ENCODE peak calls at places on chromosome 11, in eight cellular contexts. One of them, this sample, is unnamed.

GRCh38 chr11:104830508-104830907 is 67.8 kb downstream of the CASP12 start:
- DNase-seq in pancreas: no peak
- DNase-seq in ovary: no peak
- DNase-seq in adrenal gland: no peak
- DNase-seq in stomach: no peak
- DNase-seq in lung: no peak
- DNase-seq in body of pancreas: no peak
- DNase-seq in aorta: no peak
- DNase-seq in this sample: no peak

GRCh38 chr11:59173964-59174663 is 2.2 kb downstream of the DTX4 start:
- DNase-seq in stomach: peak; percentile 73
- DNase-seq in body of pancreas: peak; percentile 73
- DNase-seq in aorta: no peak
- DNase-seq in pancreas: no peak
- DNase-seq in adrenal gland: no peak
- DNase-seq in lung: peak; percentile 85
- DNase-seq in ovary: no peak
- DNase-seq in this sample: no peak

GRCh38 chr11:116230453-116230852 is 542.3 kb downstream of the BUD13 start:
- DNase-seq in adrenal gland: no peak
- DNase-seq in aorta: no peak
- DNase-seq in stomach: no peak
- DNase-seq in ovary: no peak
- DNase-seq in body of pancreas: no peak
- DNase-seq in lung: no peak
- DNase-seq in pancreas: no peak
- DNase-seq in this sample: no peak

GRCh38 chr11:8247312-8247711 is 16.4 kb downstream of the LMO1 start:
- DNase-seq in stomach: peak; percentile 53
- DNase-seq in pancreas: no peak
- DNase-seq in lung: no peak
- DNase-seq in adrenal gland: peak; percentile 54
- DNase-seq in ovary: no peak
- DNase-seq in aorta: peak; percentile 43
- DNase-seq in body of pancreas: peak; percentile 42
- DNase-seq in this sample: no peak

GRCh38 chr11:120410622-120411380 is 74.6 kb downstream of the ARHGEF12 start:
- DNase-seq in adrenal gland: no peak
- DNase-seq in lung: no peak
- DNase-seq in ovary: no peak
- DNase-seq in aorta: no peak
- DNase-seq in body of pancreas: no peak
- DNase-seq in stomach: no peak
- DNase-seq in pancreas: no peak
- DNase-seq in this sample: no peak

GRCh38 chr11:116972692-116973091 is 125.5 kb downstream of the SIK3 start:
- DNase-seq in stomach: no peak
- DNase-seq in pancreas: no peak
- DNase-seq in body of pancreas: no peak
- DNase-seq in aorta: no peak
- DNase-seq in lung: no peak
- DNase-seq in adrenal gland: no peak
- DNase-seq in ovary: no peak
- DNase-seq in this sample: no peak

GRCh38 chr11:109364851-109365250 is 57.1 kb upstream of the C11orf87 start:
- DNase-seq in pancreas: no peak
- DNase-seq in adrenal gland: no peak
- DNase-seq in ovary: no peak
- DNase-seq in stomach: no peak
- DNase-seq in aorta: no peak
- DNase-seq in lung: no peak
- DNase-seq in body of pancreas: no peak
- DNase-seq in this sample: no peak

GRCh38 chr11:34975482-34975881 is 59.1 kb downstream of the PDHX start:
- DNase-seq in adrenal gland: no peak
- DNase-seq in aorta: no peak
- DNase-seq in ovary: no peak
- DNase-seq in lung: no peak
- DNase-seq in stomach: no peak
- DNase-seq in pancreas: no peak
- DNase-seq in body of pancreas: no peak
- DNase-seq in this sample: no peak

GRCh38 chr11:47726878-47727514 is 11.8 kb upstream of the AGBL2 start:
- DNase-seq in lung: no peak
- DNase-seq in pancreas: no peak
- DNase-seq in ovary: no peak
- DNase-seq in adrenal gland: peak; percentile 73
- DNase-seq in aorta: no peak
- DNase-seq in stomach: no peak
- DNase-seq in body of pancreas: no peak
- DNase-seq in this sample: no peak

GRCh38 chr11:67996622-67997459 is 7.1 kb downstream of the UNC93B1 start:
- DNase-seq in body of pancreas: peak; percentile 66
- DNase-seq in lung: peak; percentile 89
- DNase-seq in pancreas: peak; percentile 85
- DNase-seq in adrenal gland: peak; percentile 82
- DNase-seq in stomach: peak; percentile 85
- DNase-seq in ovary: peak; percentile 58
- DNase-seq in aorta: peak; percentile 88
- DNase-seq in this sample: no peak

GRCh38 chr11:76206327-76207081 is at the start of gene WNT11:
- DNase-seq in aorta: peak; percentile 61
- DNase-seq in adrenal gland: peak; percentile 66
- DNase-seq in body of pancreas: peak; percentile 63
- DNase-seq in lung: no peak
- DNase-seq in pancreas: peak; percentile 85
- DNase-seq in ovary: peak; percentile 59
- DNase-seq in stomach: peak; percentile 71
- DNase-seq in this sample: no peak

GRCh38 chr11:107770546-107770945 is 58.7 kb upstream of the SLN start:
- DNase-seq in ovary: no peak
- DNase-seq in stomach: no peak
- DNase-seq in body of pancreas: no peak
- DNase-seq in aorta: no peak
- DNase-seq in pancreas: no peak
- DNase-seq in lung: no peak
- DNase-seq in adrenal gland: no peak
- DNase-seq in this sample: no peak

GRCh38 chr11:130634981-130635473 is 186.6 kb downstream of the ADAMTS15 start:
- DNase-seq in adrenal gland: no peak
- DNase-seq in ovary: no peak
- DNase-seq in aorta: peak; percentile 68
- DNase-seq in lung: no peak
- DNase-seq in stomach: no peak
- DNase-seq in pancreas: no peak
- DNase-seq in body of pancreas: no peak
- DNase-seq in this sample: no peak

GRCh38 chr11:130369141-130369691 is 54.5 kb upstream of the ZBTB44 start:
- DNase-seq in lung: no peak
- DNase-seq in body of pancreas: no peak
- DNase-seq in ovary: no peak
- DNase-seq in stomach: no peak
- DNase-seq in adrenal gland: no peak
- DNase-seq in aorta: no peak
- DNase-seq in pancreas: no peak
- DNase-seq in this sample: no peak

GRCh38 chr11:94539420-94539819 is 4.3 kb upstream of the FUT4 start:
- DNase-seq in lung: no peak
- DNase-seq in stomach: peak; percentile 58
- DNase-seq in aorta: no peak
- DNase-seq in body of pancreas: no peak
- DNase-seq in ovary: no peak
- DNase-seq in pancreas: no peak
- DNase-seq in adrenal gland: no peak
- DNase-seq in this sample: no peak

GRCh38 chr11:94201004-94201465 is 72.4 kb downstream of the PANX1 start:
- DNase-seq in body of pancreas: no peak
- DNase-seq in stomach: no peak
- DNase-seq in pancreas: no peak
- DNase-seq in aorta: no peak
- DNase-seq in lung: no peak
- DNase-seq in adrenal gland: no peak
- DNase-seq in ovary: no peak
- DNase-seq in this sample: no peak

GRCh38 chr11:124069429-124070401 is 28.6 kb upstream of the OR10G7 start:
- DNase-seq in lung: peak; percentile 44
- DNase-seq in ovary: no peak
- DNase-seq in pancreas: peak; percentile 58
- DNase-seq in body of pancreas: peak; percentile 46
- DNase-seq in adrenal gland: no peak
- DNase-seq in aorta: peak; percentile 63
- DNase-seq in stomach: no peak
- DNase-seq in this sample: no peak

GRCh38 chr11:133913761-133914160 is 43.0 kb downstream of the IGSF9B start:
- DNase-seq in adrenal gland: no peak
- DNase-seq in body of pancreas: no peak
- DNase-seq in pancreas: no peak
- DNase-seq in stomach: no peak
- DNase-seq in ovary: no peak
- DNase-seq in lung: no peak
- DNase-seq in aorta: no peak
- DNase-seq in this sample: no peak

GRCh38 chr11:60336767-60337391 is 9.8 kb downstream of the MS4A6E start:
- DNase-seq in pancreas: no peak
- DNase-seq in lung: no peak
- DNase-seq in adrenal gland: no peak
- DNase-seq in stomach: no peak
- DNase-seq in ovary: no peak
- DNase-seq in aorta: no peak
- DNase-seq in body of pancreas: no peak
- DNase-seq in this sample: no peak

GRCh38 chr11:69007978-69008381 is 5.1 kb downstream of the MRGPRF start:
- DNase-seq in stomach: no peak
- DNase-seq in aorta: peak; percentile 55
- DNase-seq in adrenal gland: no peak
- DNase-seq in lung: no peak
- DNase-seq in body of pancreas: no peak
- DNase-seq in pancreas: peak; percentile 30
- DNase-seq in ovary: peak; percentile 54
- DNase-seq in this sample: no peak

GRCh38 chr11:111406589-111406988 is 27.5 kb upstream of the POU2AF1 start:
- DNase-seq in aorta: no peak
- DNase-seq in adrenal gland: no peak
- DNase-seq in ovary: no peak
- DNase-seq in lung: no peak
- DNase-seq in stomach: no peak
- DNase-seq in body of pancreas: no peak
- DNase-seq in pancreas: no peak
- DNase-seq in this sample: no peak

GRCh38 chr11:2211113-2211971 is 39.7 kb upstream of the TH start:
- DNase-seq in aorta: no peak
- DNase-seq in ovary: no peak
- DNase-seq in body of pancreas: peak; percentile 78
- DNase-seq in pancreas: peak; percentile 89
- DNase-seq in lung: no peak
- DNase-seq in stomach: peak; percentile 76
- DNase-seq in adrenal gland: peak; percentile 17
- DNase-seq in this sample: peak; percentile 34

GRCh38 chr11:64566915-64567882 is 23.8 kb upstream of the SLC22A12 start:
- DNase-seq in adrenal gland: no peak
- DNase-seq in stomach: no peak
- DNase-seq in lung: no peak
- DNase-seq in ovary: no peak
- DNase-seq in body of pancreas: no peak
- DNase-seq in aorta: peak; percentile 48
- DNase-seq in pancreas: peak; percentile 62
- DNase-seq in this sample: no peak

GRCh38 chr11:44243633-44244343 is 66.2 kb downstream of the ALX4 start:
- DNase-seq in body of pancreas: no peak
- DNase-seq in aorta: no peak
- DNase-seq in adrenal gland: peak; percentile 41
- DNase-seq in ovary: no peak
- DNase-seq in stomach: no peak
- DNase-seq in lung: no peak
- DNase-seq in pancreas: no peak
- DNase-seq in this sample: no peak

GRCh38 chr11:72234920-72235319 is 9.1 kb downstream of the PHOX2A start:
- DNase-seq in body of pancreas: no peak
- DNase-seq in aorta: no peak
- DNase-seq in pancreas: no peak
- DNase-seq in lung: no peak
- DNase-seq in ovary: no peak
- DNase-seq in stomach: no peak
- DNase-seq in adrenal gland: no peak
- DNase-seq in this sample: no peak

GRCh38 chr11:128882451-128882850 is 8.7 kb upstream of the KCNJ5 start:
- DNase-seq in ovary: no peak
- DNase-seq in stomach: no peak
- DNase-seq in pancreas: no peak
- DNase-seq in lung: no peak
- DNase-seq in body of pancreas: peak; percentile 63
- DNase-seq in adrenal gland: no peak
- DNase-seq in aorta: no peak
- DNase-seq in this sample: no peak
- H3K27ac ChIP-seq in ovary: no peak overlapping the region
- H3K27ac ChIP-seq in stomach: no peak overlapping the region
- H3K27ac ChIP-seq in pancreas: no peak overlapping the region
- H3K27ac ChIP-seq in lung: no peak overlapping the region
- H3K27ac ChIP-seq in body of pancreas: peak overlapping the region; percentile 44
- H3K27ac ChIP-seq in adrenal gland: no peak overlapping the region
- H3K27ac ChIP-seq in aorta: no peak overlapping the region
- H3K27ac ChIP-seq in this sample: no peak overlapping the region

DNA sequence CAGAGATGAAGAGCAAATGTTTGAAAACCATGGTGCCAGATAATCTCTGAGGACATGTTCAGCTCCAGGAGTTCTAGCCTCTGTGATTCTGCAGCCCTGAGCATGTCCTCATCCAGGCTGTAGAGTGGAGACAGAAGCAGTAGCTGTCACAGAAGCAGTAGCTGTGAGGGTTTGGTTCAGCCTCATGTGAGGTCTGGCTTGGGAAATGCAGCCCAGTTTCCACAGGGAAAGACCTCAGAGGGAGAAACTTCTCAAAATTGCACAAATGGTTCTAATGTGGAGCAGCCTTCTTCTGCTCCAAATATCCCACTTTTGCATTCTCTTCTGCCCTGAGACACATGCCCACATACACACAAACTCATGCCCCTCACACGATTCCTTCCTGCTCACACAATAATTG is 48.4 kb downstream of the DBX1 start:
- DNase-seq in stomach: no peak
- DNase-seq in adrenal gland: no peak
- DNase-seq in aorta: no peak
- DNase-seq in lung: no peak
- DNase-seq in body of pancreas: no peak
- DNase-seq in pancreas: no peak
- DNase-seq in ovary: no peak
- DNase-seq in this sample: no peak
- H3K4me1 ChIP-seq in stomach: peaks cover 17% of the 10 kb centered on the region
- H3K4me1 ChIP-seq in adrenal gland: peaks cover 13% of the 10 kb centered on the region
- H3K4me1 ChIP-seq in aorta: peaks cover 6% of the 10 kb centered on the region
- H3K4me1 ChIP-seq in lung: peaks cover 3% of the 10 kb centered on the region
- H3K4me1 ChIP-seq in body of pancreas: peaks cover 20% of the 10 kb centered on the region
- H3K4me1 ChIP-seq in pancreas: peaks cover 8% of the 10 kb centered on the region
- H3K4me1 ChIP-seq in ovary: peaks cover 4% of the 10 kb centered on the region
- H3K4me1 ChIP-seq in this sample: peaks cover 23% of the 10 kb centered on the region

GRCh38 chr11:12113294-12113693 is 2.9 kb downstream of the MICAL2 start:
- DNase-seq in aorta: peak; percentile 41
- DNase-seq in stomach: no peak
- DNase-seq in ovary: no peak
- DNase-seq in pancreas: no peak
- DNase-seq in body of pancreas: no peak
- DNase-seq in lung: no peak
- DNase-seq in adrenal gland: no peak
- DNase-seq in this sample: no peak
- H3K4me3 ChIP-seq in aorta: peak overlapping the region; percentile 51
- H3K4me3 ChIP-seq in stomach: no peak overlapping the region
- H3K4me3 ChIP-seq in ovary: no peak overlapping the region
- H3K4me3 ChIP-seq in pancreas: no peak overlapping the region
- H3K4me3 ChIP-seq in body of pancreas: no peak overlapping the region
- H3K4me3 ChIP-seq in lung: no peak overlapping the region
- H3K4me3 ChIP-seq in adrenal gland: no peak overlapping the region
- H3K4me3 ChIP-seq in this sample: no peak overlapping the region

GRCh38 chr11:118911113-118911879 is 14.4 kb downstream of the BCL9L start:
- DNase-seq in body of pancreas: peak; percentile 48
- DNase-seq in stomach: no peak
- DNase-seq in adrenal gland: peak; percentile 50
- DNase-seq in lung: no peak
- DNase-seq in pancreas: peak; percentile 71
- DNase-seq in ovary: peak; percentile 65
- DNase-seq in aorta: no peak
- DNase-seq in this sample: no peak
- H3K27ac ChIP-seq in body of pancreas: peak overlapping the region; percentile 96
- H3K27ac ChIP-seq in stomach: peak overlapping the region; percentile 97
- H3K27ac ChIP-seq in adrenal gland: peak overlapping the region; percentile 93
- H3K27ac ChIP-seq in lung: peak overlapping the region; percentile 95
- H3K27ac ChIP-seq in pancreas: peak overlapping the region; percentile 75
- H3K27ac ChIP-seq in ovary: peak overlapping the region; percentile 94
- H3K27ac ChIP-seq in aorta: peak overlapping the region; percentile 90
- H3K27ac ChIP-seq in this sample: peak overlapping the region; percentile 98